ENCODE peak calls at places on chromosome 10, in seven cellular contexts. W is cardiac fibroblast, O is amniotic stem cell, E is Panc1, U is kidney tubule cell, L is astrocyte of the spinal cord, A is AG09319. N is an unnamed sample.

GRCh38 chr10:88810196-88810961 is 7.8 kb downstream of the LIPM start:
- DNase-seq in O (peak), E (peak), A (peak), L (peak), U (peak), W (peak), N (peak)

GRCh38 chr10:73992899-73993788 is 4.8 kb upstream of the VCL start:
- DNase-seq in O (no peak), W (peak), U (no peak), A (no peak), L (peak), E (no peak), N (no peak)

GRCh38 chr10:33036670-33037069 is 78.6 kb upstream of the ITGB1 start:
- DNase-seq in E (no peak), U (no peak), W (no peak), L (no peak), O (no peak), A (no peak), N (no peak)

GRCh38 chr10:90890347-90890746 is 18.6 kb downstream of the RPP30 start:
- DNase-seq in U (no peak), O (no peak), E (no peak), W (no peak), L (no peak), A (no peak), N (no peak)

GRCh38 chr10:12835709-12836108 is 165.8 kb downstream of the CCDC3 start:
- DNase-seq in U (peak), W (peak), A (no peak), E (no peak), L (peak), O (peak), N (peak)

GRCh38 chr10:24727811-24728210 is 4.1 kb upstream of the ARHGAP21 start:
- DNase-seq in A (no peak), U (no peak), E (no peak), L (no peak), W (peak), O (no peak), N (no peak)

GRCh38 chr10:115092555-115093285 is 445 bp upstream of the ATRNL1 start:
- DNase-seq in E (no peak), U (peak), A (no peak), L (peak), O (peak), W (peak), N (peak)

GRCh38 chr10:68560916-68561691 is 967 bp downstream of the TET1 start:
- DNase-seq in E (no peak), U (no peak), A (no peak), L (peak), O (no peak), W (peak), N (peak)

GRCh38 chr10:69312537-69312936 is 34.2 kb downstream of the HK1 start:
- DNase-seq in A (no peak), E (no peak), W (no peak), L (no peak), U (no peak), O (no peak), N (no peak)

GRCh38 chr10:89426230-89426868 is 12.0 kb downstream of the IFIT5 start:
- DNase-seq in O (no peak), A (no peak), L (peak), E (peak), U (peak), W (peak), N (peak)

GRCh38 chr10:62379394-62379793 is 5.2 kb downstream of the ZNF365 start:
- DNase-seq in W (no peak), U (no peak), L (no peak), O (no peak), E (no peak), A (no peak), N (no peak)

GRCh38 chr10:121294630-121295029 is 303.6 kb downstream of the FGFR2 start:
- DNase-seq in O (no peak), W (no peak), E (no peak), U (no peak), L (no peak), A (no peak), N (no peak)

GRCh38 chr10:2146079-2146478 is 408.8 kb upstream of the ADARB2 start:
- DNase-seq in U (no peak), W (no peak), A (no peak), L (no peak), O (no peak), E (no peak), N (no peak)

GRCh38 chr10:122637371-122637770 is 62.3 kb downstream of the C10orf120 start:
- DNase-seq in O (no peak), A (no peak), U (no peak), L (no peak), W (no peak), E (no peak), N (no peak)

GRCh38 chr10:129122846-129123245 is 344.2 kb upstream of the MGMT start:
- DNase-seq in O (no peak), W (no peak), L (no peak), E (no peak), A (no peak), U (no peak), N (no peak)

GRCh38 chr10:72832701-72833100 is 60.8 kb upstream of the OIT3 start:
- DNase-seq in O (no peak), E (no peak), W (peak), L (peak), U (no peak), A (no peak), N (no peak)

GRCh38 chr10:124493191-124493936 is 31.7 kb downstream of the LHPP start:
- DNase-seq in E (no peak), O (no peak), A (no peak), U (no peak), L (no peak), W (no peak), N (no peak)

GRCh38 chr10:26475448-26475847 is 37.3 kb downstream of the APBB1IP start:
- DNase-seq in O (no peak), A (no peak), W (no peak), E (no peak), U (no peak), L (no peak), N (no peak)